ENCODE peak calls at places on chromosomes 2 and 18, in four cellular contexts. R is HCT116, G is H1, M is endothelial cell of umbilical vein. N is an unnamed sample. For H3K9me3, the result is how much of the 10 kb centered on the place peaks cover.

GRCh38 chr2:30205456-30205855 is 25.9 kb upstream of the LBH start:
- DNase-seq in R (no peak), G (no peak), M (no peak), N (no peak)

GRCh38 chr2:149741646-149742045 is 154.1 kb upstream of the MMADHC start:
- DNase-seq in R (no peak), G (no peak), M (peak), N (no peak)

GRCh38 chr18:25826823-25827617 is 263.4 kb downstream of the SS18 start:
- DNase-seq in R (no peak), G (no peak), M (no peak), N (no peak)

GRCh38 chr18:73881396-73881795 is 266.2 kb downstream of the FBXO15 start:
- DNase-seq in R (no peak), G (no peak), M (no peak), N (no peak)

GRCh38 chr18:24270358-24270936 is 127.2 kb downstream of the OSBPL1A start:
- DNase-seq in R (no peak), G (no peak), M (no peak), N (no peak)

GRCh38 chr2:236317938-236318396 is 53.8 kb upstream of the ASB18 start:
- DNase-seq in R (no peak), G (no peak), M (no peak), N (no peak)

GRCh38 chr2:235160281-235160805 is 208.5 kb downstream of the SH3BP4 start:
- DNase-seq in R (no peak), G (no peak), M (no peak), N (no peak)

GRCh38 chr2:220129427-220129826 is 502.0 kb downstream of the SLC4A3 start:
- DNase-seq in R (no peak), G (no peak), M (no peak), N (no peak)

GRCh38 chr2:170034596-170034995 is 143.4 kb upstream of the MYO3B start:
- DNase-seq in R (no peak), G (no peak), M (no peak), N (no peak)

DNA sequence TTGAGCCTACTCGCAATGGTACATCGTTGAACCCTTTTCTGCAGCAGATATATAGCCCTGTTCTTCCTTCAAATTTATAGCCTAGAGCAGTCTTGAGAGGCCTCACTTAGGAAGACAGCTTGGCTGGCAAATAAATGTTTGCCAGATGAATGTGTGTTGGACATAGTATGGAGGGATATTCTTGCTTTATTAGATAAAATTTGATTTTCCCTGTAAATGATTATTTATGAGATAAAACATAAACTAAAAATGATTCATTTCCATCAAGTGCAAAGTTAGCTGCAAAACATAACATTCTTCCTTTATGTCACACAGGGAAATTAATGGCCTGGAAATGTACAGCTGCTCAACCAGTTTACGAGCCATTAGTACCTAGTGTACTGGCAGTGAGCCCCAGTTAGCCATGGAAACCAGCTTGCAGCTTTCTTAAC is 82.5 kb downstream of the LIMS1 start:
- DNase-seq in R (no peak), G (no peak), M (peak), N (no peak)
- TF ChIP-seq POLR2AphosphoS5 in R (no peak), G (no peak), M (no peak), N (no peak)

GRCh38 chr2:16210841-16211240 is 270.5 kb downstream of the MYCN start:
- DNase-seq in R (no peak), G (no peak), M (no peak), N (no peak)
- TF ChIP-seq EZH2 in R (no peak), G (no peak), M (no peak), N (no peak)

DNA sequence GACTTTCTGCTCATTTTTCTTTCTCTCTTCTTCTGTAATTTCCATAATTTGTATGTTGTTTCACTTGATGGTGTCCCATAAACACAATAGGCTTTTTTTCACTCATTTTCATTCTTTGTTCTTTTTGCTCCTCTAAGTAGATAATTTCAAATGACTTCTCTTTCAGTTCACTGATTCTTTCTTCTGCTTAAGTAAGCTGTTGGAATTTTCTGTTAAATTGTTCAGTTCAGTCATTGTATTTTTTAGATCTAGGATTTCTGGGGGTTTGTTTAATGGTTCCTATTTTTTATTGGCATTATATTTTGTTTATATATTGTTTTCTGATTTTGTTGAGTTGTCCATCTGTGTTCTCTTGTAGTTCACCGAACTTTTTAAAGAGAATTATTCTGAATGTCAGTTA is 19.5 kb downstream of the SP140L start:
- DNase-seq in R (no peak), G (no peak), M (no peak), N (no peak)
- H3K9me3 ChIP-seq in R (under half), G (under half), M (under half), N (under half)

GRCh38 chr18:48948112-48949050 is 2.4 kb downstream of the SMAD7 start:
- DNase-seq in R (no peak), G (no peak), M (peak), N (no peak)
- TF ChIP-seq POLR2AphosphoS5 in R (no peak), G (no peak), M (no peak), N (no peak)

N was measured in SK-N-MC.